ENCODE peak calls at places on chromosomes 12 and 14, in five cellular contexts. X is NCI-H2081, M is DMS153, T is T47D, H is ELR. D is an unnamed sample.

GRCh38 chr12:57194253-57194652 is 22.3 kb upstream of the NXPH4 start:
- DNase-seq in T (no peak), X (no peak), M (no peak), H (no peak), D (no peak)

GRCh38 chr14:44453433-44454171 is 53.5 kb downstream of the FSCB start:
- DNase-seq in M (peak; percentile 43), H (peak; percentile 0), T (peak; percentile 66), X (peak; percentile 8), D (no peak)

GRCh38 chr14:63164108-63164683 is 40.0 kb upstream of the RHOJ start:
- DNase-seq in T (no peak), X (no peak), M (no peak), H (no peak), D (no peak)

GRCh38 chr12:21884942-21885341 is 56.3 kb downstream of the ABCC9 start:
- DNase-seq in T (no peak), X (no peak), M (no peak), H (no peak), D (no peak)

GRCh38 chr12:115473257-115473956 is 789.4 kb upstream of the TBX3 start:
- DNase-seq in X (no peak), M (peak; percentile 51), H (no peak), T (peak; percentile 92), D (no peak)

GRCh38 chr12:17759982-17760381 is 330.0 kb downstream of the RERGL start:
- DNase-seq in M (no peak), T (no peak), X (no peak), H (no peak), D (no peak)

GRCh38 chr12:119679081-119679480 is 11.1 kb downstream of the PRKAB1 start:
- DNase-seq in X (peak; percentile 81), H (no peak), M (peak; percentile 73), T (no peak), D (no peak)

GRCh38 chr12:79420146-79420618 is 270.6 kb downstream of the PAWR start:
- DNase-seq in X (no peak), H (peak; percentile 93), T (peak; percentile 86), M (no peak), D (peak; percentile 42)

GRCh38 chr14:91744068-91744480 is 12.2 kb upstream of the CATSPERB start:
- DNase-seq in M (peak; percentile 80), T (peak; percentile 68), X (no peak), H (peak; percentile 10), D (peak; percentile 8)

GRCh38 chr14:55901281-55901680 is 216.9 kb upstream of the PELI2 start:
- DNase-seq in X (no peak), H (no peak), M (no peak), T (no peak), D (no peak)

GRCh38 chr12:57401165-57401564 is 29.7 kb downstream of the R3HDM2 start:
- DNase-seq in X (no peak), M (no peak), T (no peak), H (no peak), D (no peak)

GRCh38 chr12:128250091-128250490 is 16.9 kb upstream of the TMEM132C start:
- DNase-seq in H (no peak), X (no peak), M (no peak), T (no peak), D (no peak)

GRCh38 chr14:23723911-23724310 is 87.7 kb downstream of the DHRS2 start:
- DNase-seq in X (no peak), H (no peak), M (no peak), T (no peak), D (no peak)

GRCh38 chr14:59905193-59905592 is 14.8 kb upstream of the LRRC9 start:
- DNase-seq in H (peak; percentile 69), T (no peak), M (no peak), X (no peak), D (no peak)

GRCh38 chr12:85468356-85469157 is 188.5 kb downstream of the ALX1 start:
- DNase-seq in H (peak; percentile 77), M (no peak), T (peak; percentile 70), X (peak; percentile 58), D (no peak)

GRCh38 chr12:118307069-118307954 is 65.4 kb downstream of the TAOK3 start:
- DNase-seq in H (peak; percentile 96), M (no peak), X (no peak), T (no peak), D (no peak)

GRCh38 chr14:76181546-76181945 is 29.8 kb downstream of the GPATCH2L start:
- DNase-seq in T (peak; percentile 14), H (peak; percentile 39), X (no peak), M (no peak), D (no peak)

GRCh38 chr14:50109342-50109741 is 7.0 kb downstream of the VCPKMT start:
- DNase-seq in T (peak; percentile 23), M (no peak), H (peak; percentile 63), X (no peak), D (no peak)

GRCh38 chr14:22565391-22565945 is 23.6 kb downstream of the DAD1 start:
- DNase-seq in M (no peak), X (no peak), T (no peak), H (no peak), D (no peak)

GRCh38 chr12:110534811-110535210 is 32.7 kb downstream of the RAD9B start:
- DNase-seq in X (no peak), T (no peak), H (no peak), M (no peak), D (no peak)

GRCh38 chr12:60148109-60148508 is 552.3 kb downstream of the SLC16A7 start:
- DNase-seq in M (no peak), X (no peak), T (no peak), H (peak; percentile 93), D (no peak)

GRCh38 chr12:60333461-60333860 is 737.6 kb downstream of the SLC16A7 start:
- DNase-seq in H (peak; percentile 42), T (peak; percentile 8), X (no peak), M (no peak), D (no peak)

GRCh38 chr12:124698211-124698997 is 131.0 kb upstream of the NCOR2 start:
- DNase-seq in T (no peak), H (no peak), M (no peak), X (no peak), D (no peak)

GRCh38 chr12:12240671-12241345 is 26.0 kb downstream of the LRP6 start:
- DNase-seq in M (peak; percentile 59), H (no peak), T (no peak), X (no peak), D (peak; percentile 61)

GRCh38 chr14:96574633-96575191 is 72.5 kb downstream of the PAPOLA start:
- DNase-seq in H (peak; percentile 42), M (peak; percentile 21), T (peak; percentile 81), X (peak; percentile 8), D (no peak)

GRCh38 chr12:108967869-108968540 is 52.9 kb downstream of the SVOP start:
- DNase-seq in T (peak; percentile 57), X (no peak), M (no peak), H (peak; percentile 42), D (peak; percentile 69)

GRCh38 chr12:108641446-108642268 is 8.0 kb upstream of the SELPLG start:
- DNase-seq in T (no peak), X (no peak), H (no peak), M (no peak), D (no peak)

GRCh38 chr14:64549805-64550538 is at the start of gene PPP1R36:
- DNase-seq in X (peak; percentile 67), T (no peak), H (peak; percentile 23), M (peak; percentile 59), D (no peak)

GRCh38 chr12:86256169-86256568 is at the start of gene MGAT4C:
- DNase-seq in T (peak; percentile 31), M (peak; percentile 98), H (peak; percentile 21), X (peak; percentile 89), D (no peak)

GRCh38 chr14:70934084-70934483 is 26.8 kb downstream of the PCNX1 start:
- DNase-seq in H (no peak), T (no peak), M (no peak), X (no peak), D (no peak)

GRCh38 chr12:109743076-109743910 is 29.7 kb downstream of the FAM222A start:
- DNase-seq in X (no peak), M (no peak), T (no peak), H (no peak), D (no peak)

D was measured in HuH-7.